ENCODE peak calls at places on chromosomes 11 and 22, in six cellular contexts. F is A673, Y is esophagus squamous epithelium, V is heart left ventricle, E is right lobe of liver, O is prostate gland. T is an unnamed sample.

GRCh38 chr22:22748297-22748743 is 103.9 kb downstream of the GGTLC2 start:
- DNase-seq in F (peak; percentile 57), Y (no peak), V (peak; percentile 34), O (peak; percentile 44), E (no peak), T (peak; percentile 64)

GRCh38 chr22:25054943-25055511 is 102.5 kb downstream of the KIAA1671 start:
- DNase-seq in F (no peak), V (no peak), E (no peak), Y (no peak), O (no peak), T (no peak)

GRCh38 chr11:125224391-125225015 is 60.0 kb downstream of the PKNOX2 start:
- DNase-seq in Y (no peak), O (no peak), V (peak; percentile 38), F (peak; percentile 53), E (peak; percentile 21), T (peak; percentile 40)

GRCh38 chr11:102600666-102601065 is 24.5 kb downstream of the MMP20 start:
- DNase-seq in E (no peak), F (no peak), V (no peak), O (no peak), Y (no peak), T (no peak)

GRCh38 chr22:48428556-48429371 is 1398.9 kb downstream of the BRD1 start:
- DNase-seq in E (peak; percentile 14), V (no peak), Y (no peak), O (no peak), F (no peak), T (no peak)

GRCh38 chr11:131486100-131486499 is 115.7 kb downstream of the NTM start:
- DNase-seq in V (no peak), E (no peak), O (no peak), F (no peak), Y (no peak), T (no peak)

GRCh38 chr11:18383388-18384156 is 10.8 kb upstream of the LDHA start:
- DNase-seq in F (peak; percentile 69), V (peak; percentile 70), E (peak; percentile 67), Y (no peak), O (peak; percentile 49), T (peak; percentile 76)

GRCh38 chr22:44668190-44668885 is 33.7 kb upstream of the PRR5 start:
- DNase-seq in E (no peak), Y (no peak), F (no peak), O (no peak), V (no peak), T (no peak)

GRCh38 chr22:26471522-26471921 is 12.1 kb downstream of the HPS4 start:
- DNase-seq in F (no peak), Y (no peak), O (no peak), E (no peak), V (no peak), T (peak; percentile 44)

GRCh38 chr11:112113539-112114457 is 27.1 kb downstream of the SDHD start:
- DNase-seq in E (no peak), V (no peak), Y (no peak), O (peak; percentile 10), F (peak; percentile 82), T (no peak)

GRCh38 chr22:27752141-27752540 is 49.4 kb downstream of the MN1 start:
- DNase-seq in E (no peak), Y (no peak), F (no peak), V (no peak), O (no peak), T (no peak)

GRCh38 chr11:79185351-79185750 is 255.5 kb downstream of the TENM4 start:
- DNase-seq in F (no peak), V (no peak), E (no peak), O (no peak), Y (no peak), T (peak; percentile 44)

GRCh38 chr11:82873919-82874333 is 26.3 kb downstream of the PRCP start:
- DNase-seq in F (peak; percentile 19), V (no peak), Y (no peak), E (no peak), O (no peak), T (no peak)

GRCh38 chr11:71971676-71972075 is 27.0 kb upstream of the IL18BP start:
- DNase-seq in E (no peak), O (no peak), Y (no peak), V (no peak), F (peak; percentile 9), T (no peak)

GRCh38 chr11:75161506-75161905 is 10.6 kb downstream of the SLCO2B1 start:
- DNase-seq in O (no peak), E (no peak), F (peak; percentile 84), V (peak; percentile 55), Y (no peak), T (no peak)

GRCh38 chr11:75164318-75164827 is 13.5 kb downstream of the SLCO2B1 start:
- DNase-seq in Y (no peak), F (no peak), O (no peak), E (peak; percentile 90), V (peak; percentile 20), T (no peak)

GRCh38 chr11:75162954-75163353 is 12.0 kb downstream of the SLCO2B1 start:
- DNase-seq in F (no peak), E (peak; percentile 72), O (no peak), V (no peak), Y (no peak), T (no peak)

GRCh38 chr11:75165721-75166120 is 14.8 kb downstream of the SLCO2B1 start:
- DNase-seq in V (no peak), O (no peak), E (no peak), Y (no peak), F (no peak), T (no peak)

GRCh38 chr11:75163917-75164316 is 13.0 kb downstream of the SLCO2B1 start:
- DNase-seq in F (no peak), Y (no peak), O (no peak), E (no peak), V (no peak), T (no peak)
- H3K27me3 ChIP-seq in F (no peaks in the 10 kb centered on the region), Y (no peaks in the 10 kb centered on the region), O (no peaks in the 10 kb centered on the region), E (no peaks in the 10 kb centered on the region), V (no peaks in the 10 kb centered on the region), T (no peaks in the 10 kb centered on the region)

DNA sequence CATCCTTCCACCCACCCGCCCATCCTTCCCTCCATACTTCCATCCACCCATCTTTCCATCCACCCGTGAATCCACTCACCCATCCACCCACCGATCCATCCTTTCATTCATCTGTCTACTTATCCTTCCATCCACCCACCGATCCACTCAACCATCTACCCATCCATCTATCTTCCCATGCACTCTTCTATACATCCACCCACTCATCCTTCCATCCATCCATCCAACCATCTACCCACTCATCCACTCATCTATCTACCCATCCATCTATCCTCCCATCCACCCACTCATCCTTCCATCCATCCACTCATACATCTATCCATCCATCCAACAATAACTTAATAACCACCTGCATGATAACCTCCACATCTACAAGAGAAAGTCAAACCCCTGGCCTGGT is 47.3 kb downstream of the WNT7B start:
- DNase-seq in O (no peak), V (no peak), F (no peak), E (no peak), Y (no peak), T (no peak)
- H3K27me3 ChIP-seq in O (no peaks in the 10 kb centered on the region), V (peaks cover 44% of the 10 kb centered on the region), F (peaks cover 2% of the 10 kb centered on the region), E (no peaks in the 10 kb centered on the region), Y (no peaks in the 10 kb centered on the region), T (peaks cover 18% of the 10 kb centered on the region)

DNA sequence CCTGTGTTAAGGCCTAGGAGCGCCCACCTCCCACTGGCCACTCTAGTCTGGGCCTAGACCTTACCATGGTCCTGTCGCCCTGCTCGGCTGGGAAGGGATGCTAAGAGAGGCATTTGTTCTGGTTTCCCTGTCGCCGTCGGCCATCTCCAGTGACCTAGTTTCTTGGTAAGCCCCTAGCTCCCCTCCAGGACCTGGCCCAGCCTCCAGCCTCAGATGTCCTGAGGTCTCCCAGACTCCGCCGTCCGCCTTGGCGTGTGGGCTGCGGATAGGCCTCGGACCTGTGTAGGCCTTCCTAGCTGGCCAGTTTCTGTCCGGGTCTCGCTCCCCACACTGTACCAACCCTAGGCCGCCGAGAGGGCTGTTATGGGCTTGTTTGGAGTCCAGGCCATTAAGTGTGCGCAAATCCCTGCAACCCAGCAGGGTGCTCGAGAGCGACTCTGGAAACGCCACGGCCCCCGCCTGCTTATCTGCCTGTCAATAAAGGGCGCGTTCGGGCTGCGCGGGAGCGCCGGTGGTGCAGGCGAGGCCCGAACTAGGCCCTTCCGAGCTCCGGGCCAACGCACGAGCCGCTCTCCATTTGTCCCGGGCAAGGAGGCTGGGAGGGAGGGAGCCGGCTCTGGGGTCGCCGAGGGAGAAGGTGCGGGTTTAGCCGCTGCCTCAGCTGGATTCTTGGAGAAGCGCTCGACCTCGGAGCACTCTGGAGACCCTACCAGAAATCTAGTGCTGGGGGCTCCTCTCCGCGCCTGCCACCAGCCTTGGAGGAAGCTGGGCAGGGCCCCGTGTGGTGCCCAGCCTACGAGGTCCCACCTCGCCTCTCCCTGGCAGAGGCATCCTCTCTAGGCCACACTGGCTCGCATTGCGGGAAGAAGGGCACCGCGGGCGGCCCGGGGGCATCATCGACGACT is 8.7 kb upstream of the PAX6 start:
- DNase-seq in F (no peak), E (no peak), Y (no peak), O (no peak), V (no peak), T (no peak)
- H3K27me3 ChIP-seq in F (peaks cover 100% of the 10 kb centered on the region), E (peaks cover 75% of the 10 kb centered on the region), Y (peaks cover 53% of the 10 kb centered on the region), O (peaks cover 70% of the 10 kb centered on the region), V (peaks cover 100% of the 10 kb centered on the region), T (peaks cover 100% of the 10 kb centered on the region)

GRCh38 chr11:58965246-58965985 is 26.1 kb downstream of the GLYATL1 start:
- DNase-seq in O (no peak), Y (no peak), V (no peak), F (no peak), E (no peak), T (no peak)

GRCh38 chr11:58963551-58964075 is 24.3 kb downstream of the GLYATL1 start:
- DNase-seq in V (no peak), F (no peak), Y (no peak), E (peak; percentile 69), O (peak; percentile 66), T (peak; percentile 33)

DNA sequence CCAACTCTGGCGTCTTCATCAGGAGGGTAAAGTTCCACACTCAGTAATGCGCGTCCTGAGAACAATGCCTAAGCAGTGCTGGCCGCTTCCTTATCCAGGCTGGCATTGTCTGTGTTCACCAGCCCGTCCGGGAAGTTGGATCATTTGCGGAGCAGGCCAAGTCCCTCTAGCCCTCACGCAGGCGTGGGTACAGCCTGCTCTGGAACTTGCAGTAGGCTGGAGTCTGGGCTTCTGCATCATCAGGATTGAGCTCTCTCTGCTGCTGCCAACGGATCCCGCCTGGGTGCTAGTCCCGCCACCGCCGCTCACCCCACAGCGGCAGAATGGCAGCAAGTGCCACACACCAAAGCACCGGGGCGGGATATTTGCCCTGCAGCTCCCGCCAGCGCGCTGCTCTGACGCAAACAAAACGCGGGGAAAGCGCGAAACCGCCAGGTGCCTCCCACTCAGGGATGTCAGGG is 29.0 kb downstream of the GLYATL1 start:
- DNase-seq in Y (no peak), E (peak; percentile 67), F (no peak), V (no peak), O (peak; percentile 36), T (peak; percentile 28)
- H3K27me3 ChIP-seq in Y (no peaks in the 10 kb centered on the region), E (no peaks in the 10 kb centered on the region), F (peaks cover 41% of the 10 kb centered on the region), V (peaks cover 32% of the 10 kb centered on the region), O (no peaks in the 10 kb centered on the region), T (peaks cover 6% of the 10 kb centered on the region)

T was measured in stomach.